ENCODE peak calls at places on chromosome 19, in eight cellular contexts. U is AG09319, Q is AG08396, E is T-helper 22 cell, A is K562, X is tibial nerve, D is sigmoid colon, R is psoas muscle. P is an unnamed sample.

GRCh38 chr19:47353307-47353712 is 4.2 kb downstream of the DHX34 start:
- DNase-seq in A (no peak), D (no peak), X (no peak), E (no peak), Q (no peak), U (no peak), R (no peak), P (no peak)

GRCh38 chr19:44847144-44848035 is 1.3 kb downstream of the NECTIN2 start:
- DNase-seq in X (peak; percentile 65), R (peak; percentile 69), D (peak; percentile 88), U (no peak), Q (peak; percentile 62), E (no peak), A (peak; percentile 75), P (peak; percentile 57)

GRCh38 chr19:4284176-4284958 is 5.3 kb downstream of the SHD start:
- DNase-seq in D (no peak), U (no peak), Q (peak; percentile 66), E (no peak), R (no peak), A (peak; percentile 84), X (no peak), P (no peak)

GRCh38 chr19:5057860-5058259 is 88.9 kb downstream of the KDM4B start:
- DNase-seq in E (no peak), Q (peak; percentile 60), X (no peak), D (no peak), A (peak; percentile 38), U (no peak), R (no peak), P (peak; percentile 18)

GRCh38 chr19:18284710-18285430 is 3.4 kb upstream of the JUND start:
- DNase-seq in D (no peak), Q (no peak), X (no peak), E (no peak), U (no peak), R (no peak), A (no peak), P (no peak)

GRCh38 chr19:27740396-27740795 is 1472.6 kb downstream of the UQCRFS1 start:
- DNase-seq in E (no peak), X (no peak), U (no peak), D (no peak), A (no peak), Q (no peak), R (no peak), P (no peak)

GRCh38 chr19:18419699-18420460 is 682 bp downstream of the SSBP4 start:
- DNase-seq in X (no peak), E (no peak), D (no peak), Q (peak; percentile 54), U (no peak), R (peak; percentile 51), A (peak; percentile 59), P (no peak)

GRCh38 chr19:23523863-23524262 is 128.6 kb upstream of the ZNF91 start:
- DNase-seq in E (no peak), R (no peak), D (no peak), U (no peak), X (no peak), A (no peak), Q (no peak), P (no peak)

GRCh38 chr19:39970424-39970673 is 616 bp upstream of the PSMC4 start:
- DNase-seq in E (no peak), Q (no peak), R (no peak), D (no peak), A (no peak), U (no peak), X (no peak), P (no peak)

GRCh38 chr19:16289594-16289993 is 35.0 kb upstream of the KLF2 start:
- DNase-seq in A (no peak), D (no peak), E (no peak), X (no peak), R (no peak), U (no peak), Q (no peak), P (no peak)

GRCh38 chr19:2524840-2525723 is 49.2 kb downstream of the GADD45B start:
- DNase-seq in R (peak; percentile 70), U (no peak), D (no peak), E (no peak), Q (peak; percentile 76), X (no peak), A (peak; percentile 32), P (no peak)

GRCh38 chr19:11435833-11436313 is 438 bp downstream of the PRKCSH start:
- DNase-seq in D (peak; percentile 73), E (no peak), A (peak; percentile 72), Q (peak; percentile 40), R (no peak), X (no peak), U (no peak), P (no peak)

GRCh38 chr19:8208119-8208709 is 956 bp upstream of the CERS4 start:
- DNase-seq in D (peak; percentile 73), A (no peak), U (no peak), Q (no peak), E (no peak), X (no peak), R (peak; percentile 42), P (no peak)

GRCh38 chr19:53881482-53882390 is at the start of gene PRKCG:
- DNase-seq in X (no peak), E (peak; percentile 62), Q (peak; percentile 49), U (no peak), A (peak; percentile 66), R (no peak), D (no peak), P (no peak)

GRCh38 chr19:5130371-5131030 is 161.6 kb downstream of the KDM4B start:
- DNase-seq in R (no peak), Q (no peak), E (peak; percentile 56), U (no peak), D (no peak), A (no peak), X (no peak), P (no peak)

GRCh38 chr19:17505218-17505617 is 6.2 kb upstream of the PGLS start:
- DNase-seq in A (no peak), E (no peak), U (no peak), R (no peak), Q (no peak), D (no peak), X (no peak), P (no peak)

GRCh38 chr19:14615628-14616027 is 32.7 kb downstream of the CLEC17A start:
- DNase-seq in R (no peak), A (no peak), Q (no peak), U (no peak), E (no peak), D (no peak), X (no peak), P (no peak)

GRCh38 chr19:41796362-41796761 is at the start of gene CEACAM3:
- DNase-seq in R (no peak), A (no peak), X (no peak), U (no peak), Q (no peak), E (no peak), D (no peak), P (no peak)

GRCh38 chr19:18507021-18507726 is 14.7 kb downstream of the ELL start:
- DNase-seq in X (no peak), R (peak; percentile 55), U (no peak), D (no peak), Q (no peak), E (peak; percentile 51), A (no peak), P (no peak)

GRCh38 chr19:15432018-15432494 is 13.3 kb upstream of the AKAP8L start:
- DNase-seq in Q (peak; percentile 54), A (peak; percentile 23), X (no peak), U (no peak), R (no peak), E (no peak), D (peak; percentile 67), P (no peak)

GRCh38 chr19:55189424-55189823 is 9.3 kb upstream of the SYT5 start:
- DNase-seq in D (peak; percentile 87), E (no peak), Q (no peak), U (peak; percentile 88), R (peak; percentile 63), X (no peak), A (no peak), P (peak; percentile 96)

GRCh38 chr19:14472202-14472961 is 2.8 kb downstream of the PTGER1 start:
- DNase-seq in E (peak; percentile 48), U (no peak), D (no peak), Q (peak; percentile 87), R (peak; percentile 76), A (peak; percentile 86), X (peak; percentile 38), P (peak; percentile 69)

GRCh38 chr19:49676136-49676689 is 858 bp upstream of the PRMT1 start:
- DNase-seq in Q (peak; percentile 89), E (peak; percentile 32), A (peak; percentile 94), D (peak; percentile 97), U (peak; percentile 88), X (peak; percentile 69), R (peak; percentile 87), P (peak; percentile 78)

GRCh38 chr19:56637976-56638555 is 4.9 kb upstream of the SMIM17 start:
- DNase-seq in Q (peak; percentile 78), D (no peak), E (no peak), R (peak; percentile 50), X (no peak), A (peak; percentile 66), U (no peak), P (peak; percentile 45)

GRCh38 chr19:49393871-49394270 is 5.8 kb downstream of the KASH5 start:
- DNase-seq in E (no peak), R (no peak), D (no peak), A (no peak), U (no peak), X (no peak), Q (no peak), P (no peak)

GRCh38 chr19:20325151-20325550 is 158.1 kb downstream of the ZNF486 start:
- DNase-seq in U (no peak), Q (no peak), A (no peak), D (no peak), X (no peak), R (no peak), E (no peak), P (no peak)

GRCh38 chr19:4678881-4679379 is 8.8 kb upstream of the MYDGF start:
- DNase-seq in U (no peak), A (peak; percentile 96), D (no peak), R (peak; percentile 30), X (no peak), Q (peak; percentile 43), E (no peak), P (no peak)

GRCh38 chr19:39032164-39032918 is at the start of gene FBXO27:
- DNase-seq in D (no peak), R (peak; percentile 22), U (no peak), X (no peak), Q (no peak), E (no peak), A (peak; percentile 40), P (no peak)

GRCh38 chr19:54282706-54283105 is 1.8 kb upstream of the LILRB2 start:
- DNase-seq in D (peak; percentile 21), R (no peak), X (no peak), Q (no peak), E (no peak), A (no peak), U (no peak), P (no peak)

P was measured in HTR-8/SVneo.